ENCODE peak calls at places on chromosomes 12 and 14, in six cellular contexts. Y, O, Q, W, F and Z are unnamed samples.

GRCh38 chr14:39228509-39229221 is 5.0 kb upstream of the MIA2 start:
- DNase-seq in F (no peak), Y (no peak), O (no peak), Q (no peak), W (no peak), Z (peak; percentile 19)

GRCh38 chr12:96902076-96902475 is 5.0 kb upstream of the NEDD1 start:
- DNase-seq in Q (peak; percentile 21), Y (no peak), O (no peak), F (no peak), W (no peak), Z (no peak)

GRCh38 chr12:25348290-25348689 is 97.6 kb upstream of the KRAS start:
- DNase-seq in Y (no peak), O (no peak), W (no peak), Q (no peak), F (no peak), Z (no peak)

GRCh38 chr14:80202888-80203562 is 8.3 kb downstream of the DIO2 start:
- DNase-seq in Q (no peak), Y (peak; percentile 6), O (no peak), W (peak; percentile 53), F (no peak), Z (peak; percentile 11)

GRCh38 chr12:713281-713875 is 39.0 kb upstream of the WNK1 start:
- DNase-seq in F (no peak), Q (no peak), W (no peak), O (no peak), Y (no peak), Z (no peak)

GRCh38 chr14:61564623-61565091 is 130.7 kb upstream of the HIF1A start:
- DNase-seq in Q (peak; percentile 79), O (peak; percentile 97), W (no peak), Y (peak; percentile 44), F (no peak), Z (peak; percentile 44)

GRCh38 chr12:107912421-107913004 is 138.0 kb downstream of the ASCL4 start:
- DNase-seq in O (no peak), W (peak; percentile 84), F (no peak), Y (no peak), Q (peak; percentile 55), Z (peak; percentile 84)

GRCh38 chr12:12660201-12660600 is 35.8 kb downstream of the GPR19 start:
- DNase-seq in Q (no peak), O (no peak), Y (no peak), W (no peak), F (no peak), Z (no peak)

GRCh38 chr14:79373451-79373850 is 837.9 kb downstream of the DIO2 start:
- DNase-seq in F (no peak), Q (no peak), O (no peak), W (no peak), Y (no peak), Z (no peak)

GRCh38 chr12:117380083-117380482 is 18.7 kb upstream of the NOS1 start:
- DNase-seq in Y (no peak), O (no peak), F (no peak), Q (no peak), W (no peak), Z (no peak)

GRCh38 chr12:44716681-44717080 is 159.4 kb downstream of the NELL2 start:
- DNase-seq in Q (no peak), W (no peak), O (no peak), Y (no peak), F (no peak), Z (no peak)

GRCh38 chr12:48184549-48184922 is 1.1 kb downstream of the CCDC184 start:
- DNase-seq in Q (no peak), O (no peak), F (no peak), Y (no peak), W (no peak), Z (no peak)

GRCh38 chr12:38886064-38886463 is 19.3 kb downstream of the CPNE8 start:
- DNase-seq in O (no peak), F (no peak), W (no peak), Y (peak; percentile 52), Q (no peak), Z (no peak)

GRCh38 chr12:124109760-124110159 is 136.7 kb downstream of the ZNF664 start:
- DNase-seq in W (peak; percentile 52), Y (no peak), Q (peak; percentile 71), O (peak; percentile 5), F (peak; percentile 39), Z (peak; percentile 86)

GRCh38 chr14:104140213-104140462 is 1.8 kb downstream of the KIF26A start:
- DNase-seq in F (no peak), Y (no peak), W (no peak), O (no peak), Q (no peak), Z (no peak)

GRCh38 chr12:116210762-116211161 is 66.7 kb downstream of the MED13L start:
- DNase-seq in O (no peak), F (no peak), Y (no peak), W (no peak), Q (no peak), Z (no peak)

GRCh38 chr12:113333877-113334785 is 778 bp downstream of the SLC8B1 start:
- DNase-seq in Q (no peak), F (no peak), Y (no peak), W (no peak), O (no peak), Z (peak; percentile 47)

GRCh38 chr12:108722992-108723766 is 8.1 kb downstream of the CORO1C start:
- DNase-seq in W (no peak), O (peak; percentile 95), F (no peak), Q (peak; percentile 46), Y (no peak), Z (no peak)

GRCh38 chr12:105317453-105317852 is 13.0 kb upstream of the C12orf75 start:
- DNase-seq in O (peak; percentile 84), F (no peak), W (no peak), Y (no peak), Q (no peak), Z (no peak)

GRCh38 chr14:92475451-92476187 is 38.0 kb upstream of the RIN3 start:
- DNase-seq in O (no peak), Y (peak; percentile 41), W (no peak), F (no peak), Q (no peak), Z (no peak)

GRCh38 chr14:76784881-76785280 is 23.6 kb downstream of the VASH1 start:
- DNase-seq in O (peak; percentile 75), F (no peak), Y (peak; percentile 79), Q (peak; percentile 97), W (peak; percentile 92), Z (peak; percentile 92)

GRCh38 chr12:117733292-117733805 is 235.4 kb downstream of the KSR2 start:
- DNase-seq in F (no peak), Q (no peak), W (no peak), Y (no peak), O (no peak), Z (no peak)

GRCh38 chr12:104682790-104683279 is 226.1 kb downstream of the CHST11 start:
- DNase-seq in W (no peak), F (peak; percentile 51), Q (no peak), O (no peak), Y (no peak), Z (no peak)

GRCh38 chr12:123986374-123986920 is 13.4 kb downstream of the ZNF664 start:
- DNase-seq in W (no peak), O (no peak), Q (no peak), Y (no peak), F (no peak), Z (no peak)

GRCh38 chr14:28879571-28879970 is 113.0 kb downstream of the FOXG1 start:
- DNase-seq in Y (no peak), F (no peak), W (peak; percentile 13), O (no peak), Q (no peak), Z (no peak)

GRCh38 chr12:89995870-89996269 is 287.2 kb upstream of the ATP2B1 start:
- DNase-seq in O (peak; percentile 33), Y (no peak), Q (no peak), F (no peak), W (no peak), Z (no peak)

GRCh38 chr14:35435177-35435576 is 30.6 kb upstream of the NFKBIA start:
- DNase-seq in Y (no peak), W (no peak), Q (no peak), O (peak; percentile 29), F (no peak), Z (no peak)

GRCh38 chr14:55355922-55356321 is 55.7 kb downstream of the ATG14 start:
- DNase-seq in F (no peak), W (no peak), Y (no peak), O (no peak), Q (no peak), Z (no peak)

GRCh38 chr14:55356913-55357312 is 54.7 kb downstream of the ATG14 start:
- DNase-seq in W (no peak), Y (peak; percentile 76), F (no peak), O (no peak), Q (no peak), Z (no peak)

GRCh38 chr14:55353686-55354467 is 57.8 kb downstream of the ATG14 start:
- DNase-seq in Q (no peak), O (no peak), F (no peak), W (no peak), Y (no peak), Z (no peak)

GRCh38 chr14:55352201-55352600 is 59.4 kb downstream of the ATG14 start:
- DNase-seq in Y (no peak), O (no peak), F (no peak), Q (no peak), W (no peak), Z (no peak)

DNA sequence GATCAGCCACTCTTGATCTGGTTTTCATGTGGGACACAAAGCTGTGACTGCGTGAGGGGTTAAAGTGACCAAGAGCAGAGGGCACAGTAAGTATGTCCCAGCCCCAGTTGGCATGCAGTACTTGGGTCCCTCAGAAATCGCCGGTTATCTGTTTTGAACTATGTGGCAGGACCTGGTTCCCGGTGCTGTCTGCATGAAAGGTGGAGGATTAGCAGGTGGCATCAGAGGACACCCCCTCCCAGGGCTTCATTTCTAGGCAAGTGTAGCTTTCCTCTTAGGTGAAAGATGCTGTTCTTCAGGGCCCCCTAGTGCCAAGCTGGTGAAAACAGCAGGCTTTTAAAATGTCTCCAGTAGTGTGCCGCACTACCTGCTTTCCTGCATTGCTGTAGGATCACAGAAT is 57.1 kb downstream of the ATG14 start:
- DNase-seq in Q (peak; percentile 44), W (peak; percentile 64), Y (peak; percentile 41), F (no peak), O (peak; percentile 48), Z (peak; percentile 48)
- TF ChIP-seq BHLHE40 in Q (no peak), W (no peak), Y (no peak), F (no peak), O (no peak), Z (no peak)

GRCh38 chr14:33679461-33680225 is 271.2 kb downstream of the EGLN3 start:
- DNase-seq in W (no peak), F (no peak), Q (no peak), Y (no peak), O (peak; percentile 13), Z (no peak)
- TF ChIP-seq BHLHE40 in W (no peak), F (no peak), Q (no peak), Y (no peak), O (no peak), Z (no peak)

GRCh38 chr14:102917056-102917385 is 5.4 kb upstream of the AMN start:
- DNase-seq in F (no peak), O (no peak), W (no peak), Y (no peak), Q (no peak), Z (no peak)
- TF ChIP-seq BHLHE40 in F (no peak), O (no peak), W (no peak), Y (no peak), Q (no peak), Z (no peak)

GRCh38 chr14:96625436-96625945 is 123.3 kb downstream of the PAPOLA start:
- DNase-seq in F (no peak), W (no peak), Y (no peak), O (no peak), Q (no peak), Z (no peak)
- TF ChIP-seq BHLHE40 in F (no peak), W (no peak), Y (no peak), O (no peak), Q (no peak), Z (no peak)